ENCODE peak calls at places on chromosomes 16 and 17, in eight cellular contexts. S is hypothalamus, J is AG04449, X is heart right ventricle, L is mesenchymal stem cell, Y is BJ, I is SHP77, C is NCI-H146. U is an unnamed sample.

GRCh38 chr16:29926675-29927522 is 873 bp upstream of the KCTD13 start:
- DNase-seq in C (peak; percentile 72), X (no peak), L (no peak), Y (no peak), S (peak; percentile 19), I (peak; percentile 65), J (no peak), U (no peak)

GRCh38 chr17:50866950-50867855 is 1.0 kb upstream of the TOB1 start:
- DNase-seq in L (peak; percentile 99), I (peak; percentile 98), J (peak; percentile 46), S (peak; percentile 91), C (peak; percentile 98), X (peak; percentile 89), Y (peak; percentile 83), U (peak; percentile 70)

GRCh38 chr17:40122466-40122943 is 734 bp downstream of the MSL1 start:
- DNase-seq in L (peak; percentile 68), X (peak; percentile 66), C (peak; percentile 55), I (no peak), Y (no peak), S (peak; percentile 65), J (no peak), U (no peak)

GRCh38 chr17:69602969-69603368 is 188.5 kb downstream of the MAP2K6 start:
- DNase-seq in S (no peak), J (no peak), X (no peak), C (no peak), I (no peak), Y (no peak), L (no peak), U (no peak)

GRCh38 chr17:9071921-9072503 is 50.7 kb downstream of the NTN1 start:
- DNase-seq in J (no peak), I (no peak), X (no peak), L (no peak), Y (no peak), C (no peak), S (no peak), U (no peak)

GRCh38 chr17:17437461-17437860 is 39.3 kb upstream of the MED9 start:
- DNase-seq in I (no peak), L (no peak), J (no peak), C (no peak), S (no peak), Y (no peak), X (no peak), U (no peak)

GRCh38 chr17:51439395-51440229 is 179.3 kb downstream of the UTP18 start:
- DNase-seq in I (no peak), C (no peak), Y (no peak), J (no peak), X (no peak), L (no peak), S (no peak), U (no peak)

GRCh38 chr16:75216576-75216975 is 2.2 kb upstream of the CTRB1 start:
- DNase-seq in C (no peak), S (no peak), I (no peak), J (no peak), Y (no peak), X (no peak), L (no peak), U (no peak)

GRCh38 chr16:2339521-2340484 is 725 bp downstream of the ABCA3 start:
- DNase-seq in C (peak; percentile 90), S (peak; percentile 67), L (peak; percentile 24), Y (no peak), I (peak; percentile 79), X (peak; percentile 58), J (no peak), U (no peak)

GRCh38 chr17:44920565-44920940 is 5.3 kb upstream of the GFAP start:
- DNase-seq in J (no peak), Y (no peak), I (no peak), X (peak; percentile 9), S (no peak), C (no peak), L (no peak), U (no peak)

GRCh38 chr17:4800462-4801185 is 1.5 kb downstream of the C17orf114 start:
- DNase-seq in S (no peak), I (peak; percentile 99), C (no peak), J (no peak), L (no peak), Y (no peak), X (no peak), U (no peak)

GRCh38 chr17:6492892-6493674 is 48.8 kb downstream of the PIMREG start:
- DNase-seq in S (no peak), X (no peak), Y (no peak), J (no peak), I (no peak), C (no peak), L (no peak), U (no peak)

GRCh38 chr16:11251525-11252481 is 4.2 kb downstream of the SOCS1 start:
- DNase-seq in X (no peak), C (no peak), J (peak; percentile 52), L (peak; percentile 73), S (no peak), I (no peak), Y (no peak), U (peak; percentile 63)

GRCh38 chr17:67506966-67507365 is 129.9 kb downstream of the PITPNC1 start:
- DNase-seq in L (peak; percentile 27), S (no peak), I (no peak), X (no peak), C (no peak), Y (peak; percentile 47), J (no peak), U (peak; percentile 60)

GRCh38 chr17:73895157-73895556 is 250.9 kb upstream of the SDK2 start:
- DNase-seq in L (no peak), C (no peak), X (no peak), Y (no peak), S (no peak), J (no peak), I (no peak), U (no peak)

GRCh38 chr17:65023791-65024190 is 32.7 kb downstream of the GNA13 start:
- DNase-seq in I (no peak), S (no peak), J (no peak), C (no peak), L (no peak), Y (no peak), X (no peak), U (no peak)

GRCh38 chr16:56923481-56923880 is 8.5 kb upstream of the HERPUD1 start:
- DNase-seq in J (peak; percentile 52), C (no peak), L (no peak), S (no peak), Y (no peak), X (no peak), I (no peak), U (no peak)

GRCh38 chr17:1592751-1593629 is 30.4 kb upstream of the PITPNA start:
- DNase-seq in Y (no peak), S (no peak), L (no peak), J (no peak), C (no peak), X (no peak), I (no peak), U (no peak)

GRCh38 chr17:63426041-63426916 is 19.8 kb downstream of the CYB561 start:
- DNase-seq in J (no peak), S (no peak), C (no peak), L (no peak), X (no peak), Y (no peak), I (no peak), U (no peak)

GRCh38 chr17:17757391-17757791 is 76.1 kb downstream of the RAI1 start:
- DNase-seq in L (no peak), I (peak; percentile 83), S (no peak), C (no peak), X (no peak), Y (no peak), J (no peak), U (no peak)

GRCh38 chr17:77493238-77493812 is 352.6 kb downstream of the SEC14L1 start:
- DNase-seq in C (no peak), S (no peak), J (no peak), Y (no peak), L (no peak), X (no peak), I (no peak), U (no peak)

GRCh38 chr17:13228711-13229110 is 210.9 kb upstream of the ELAC2 start:
- DNase-seq in S (no peak), X (no peak), J (no peak), Y (no peak), L (no peak), I (no peak), C (no peak), U (no peak)

GRCh38 chr16:87295259-87295658 is 21.9 kb downstream of the C16orf95 start:
- DNase-seq in L (no peak), J (no peak), X (no peak), Y (no peak), C (no peak), S (no peak), I (no peak), U (no peak)

GRCh38 chr16:10081201-10081940 is 100.9 kb downstream of the GRIN2A start:
- DNase-seq in S (no peak), Y (no peak), C (no peak), L (no peak), I (no peak), J (no peak), X (no peak), U (no peak)

GRCh38 chr17:41775394-41776226 is 10.9 kb downstream of the JUP start:
- DNase-seq in S (peak; percentile 19), X (peak; percentile 52), Y (no peak), L (no peak), C (no peak), I (no peak), J (no peak), U (no peak)

U was measured in AG04450.